ENCODE peak calls at places on chromosomes 3 and 15, in five cellular contexts. F is GM12878, N is A549, G is HepG2, Q is K562. Z is an unnamed sample.

GRCh38 chr3:53709856-53710674 is 136.2 kb downstream of the CHDH start:
- DNase-seq in Q (peak; percentile 59), F (no peak), N (peak; percentile 49), G (peak; percentile 50), Z (peak; percentile 95)

GRCh38 chr3:160471892-160472291 is 22.3 kb upstream of the TRIM59 start:
- DNase-seq in Q (no peak), N (no peak), F (no peak), G (no peak), Z (no peak)

GRCh38 chr3:18669374-18669773 is 244.2 kb upstream of the SATB1 start:
- DNase-seq in G (no peak), F (no peak), Q (no peak), N (no peak), Z (no peak)

GRCh38 chr3:184710870-184711365 is 946 bp downstream of the MAGEF1 start:
- DNase-seq in N (no peak), F (peak; percentile 25), G (no peak), Q (peak; percentile 19), Z (no peak)

GRCh38 chr15:60350121-60350520 is 47.7 kb downstream of the ANXA2 start:
- DNase-seq in N (no peak), G (no peak), F (no peak), Q (no peak), Z (no peak)

GRCh38 chr3:134334901-134335280 is 39.4 kb downstream of the AMOTL2 start:
- DNase-seq in N (no peak), G (no peak), Q (no peak), F (no peak), Z (no peak)

GRCh38 chr15:67174864-67175573 is 79.4 kb downstream of the AAGAB start:
- DNase-seq in N (peak; percentile 94), G (no peak), Q (no peak), F (no peak), Z (no peak)

GRCh38 chr15:95875141-95875643 is 455.3 kb upstream of the NR2F2 start:
- DNase-seq in G (peak; percentile 3), F (no peak), N (no peak), Q (no peak), Z (no peak)

GRCh38 chr3:126606021-126606420 is 47.3 kb upstream of the C3orf22 start:
- DNase-seq in G (no peak), F (no peak), N (no peak), Q (no peak), Z (no peak)

GRCh38 chr3:54262541-54262940 is 140.2 kb downstream of the CACNA2D3 start:
- DNase-seq in N (no peak), F (no peak), G (no peak), Q (no peak), Z (no peak)

GRCh38 chr3:25423780-25424179 is 4.3 kb upstream of the RARB start:
- DNase-seq in N (no peak), G (no peak), F (no peak), Q (no peak), Z (no peak)

GRCh38 chr3:156150434-156151066 is 30.2 kb downstream of the KCNAB1 start:
- DNase-seq in F (no peak), N (peak; percentile 29), G (peak; percentile 26), Q (peak; percentile 52), Z (peak; percentile 80)

GRCh38 chr15:77002436-77002835 is 7.5 kb downstream of the PSTPIP1 start:
- DNase-seq in G (no peak), N (no peak), F (no peak), Q (no peak), Z (no peak)

GRCh38 chr3:177826253-177826652 is 629.0 kb upstream of the TBL1XR1 start:
- DNase-seq in Q (no peak), F (no peak), N (no peak), G (no peak), Z (no peak)

GRCh38 chr3:182699550-182700170 is 93.6 kb upstream of the ATP11B start:
- DNase-seq in F (no peak), N (no peak), G (no peak), Q (no peak), Z (no peak)

GRCh38 chr3:196287066-196287404 is 491 bp downstream of the PCYT1A start:
- DNase-seq in Q (no peak), F (no peak), N (peak; percentile 7), G (no peak), Z (peak; percentile 45)

DNA sequence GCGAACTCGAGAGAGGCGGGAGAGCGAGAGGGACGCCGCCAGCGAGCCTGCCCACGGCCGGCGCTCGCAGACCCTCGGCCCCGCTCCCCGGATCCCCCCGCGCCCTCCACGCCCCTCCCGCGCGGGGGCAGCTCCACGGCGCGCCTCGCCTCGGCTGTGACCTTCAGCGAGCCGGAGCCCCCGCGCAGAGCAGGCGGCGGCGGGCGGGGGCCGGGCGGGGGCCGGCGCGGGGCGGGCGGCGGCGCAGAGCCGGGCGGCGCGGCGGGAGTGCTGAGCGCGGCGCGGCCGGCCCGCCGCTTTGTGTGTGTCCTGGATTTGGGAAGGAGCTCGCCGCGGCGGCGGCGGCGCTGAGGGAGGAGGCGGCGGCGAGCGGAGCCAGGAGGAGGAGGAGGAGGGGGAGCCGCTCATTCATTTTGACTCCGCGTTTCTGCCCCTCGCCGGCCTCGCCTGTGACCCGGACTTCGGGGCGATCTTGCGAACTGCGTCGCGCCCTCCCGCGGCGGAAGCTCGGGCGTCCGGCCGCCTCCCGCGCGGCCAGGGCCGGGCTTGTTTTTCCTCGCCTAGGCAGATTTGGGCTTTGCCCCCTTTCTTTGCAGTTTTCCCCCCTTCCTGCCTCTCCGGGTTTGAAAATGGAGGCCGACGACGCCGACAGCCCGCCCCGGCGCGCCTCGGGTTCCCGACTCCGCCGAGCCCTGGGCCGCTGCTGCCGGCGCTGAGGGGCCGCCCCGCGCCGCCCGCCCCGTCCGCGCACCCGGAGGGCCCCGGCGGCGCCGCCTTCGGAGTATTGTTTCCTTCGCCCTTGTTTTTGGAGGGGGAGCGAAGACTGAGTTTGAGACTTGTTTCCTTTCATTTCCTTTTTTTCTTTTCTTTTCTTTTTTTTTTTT is 557 bp downstream of the IGF1R start:
- DNase-seq in N (no peak), F (no peak), Q (peak; percentile 57), G (no peak), Z (peak; percentile 69)
- TF ChIP-seq JUNB in N (no peak), F (no peak), Q (no peak), G (no peak), Z (no peak)

GRCh38 chr15:27271258-27271657 is 300.3 kb downstream of the GABRG3 start:
- DNase-seq in F (no peak), N (no peak), G (no peak), Q (no peak), Z (peak; percentile 67)
- H3K4me3 ChIP-seq in F (no peak overlapping the region), N (no peak overlapping the region), G (no peak overlapping the region), Q (no peak overlapping the region), Z (no peak overlapping the region)

GRCh38 chr3:89059201-89059600 is 48.2 kb upstream of the EPHA3 start:
- DNase-seq in N (no peak), F (no peak), Q (no peak), G (no peak), Z (no peak)
- TF ChIP-seq JUNB in N (no peak), F (no peak), Q (no peak), G (no peak), Z (no peak)

DNA sequence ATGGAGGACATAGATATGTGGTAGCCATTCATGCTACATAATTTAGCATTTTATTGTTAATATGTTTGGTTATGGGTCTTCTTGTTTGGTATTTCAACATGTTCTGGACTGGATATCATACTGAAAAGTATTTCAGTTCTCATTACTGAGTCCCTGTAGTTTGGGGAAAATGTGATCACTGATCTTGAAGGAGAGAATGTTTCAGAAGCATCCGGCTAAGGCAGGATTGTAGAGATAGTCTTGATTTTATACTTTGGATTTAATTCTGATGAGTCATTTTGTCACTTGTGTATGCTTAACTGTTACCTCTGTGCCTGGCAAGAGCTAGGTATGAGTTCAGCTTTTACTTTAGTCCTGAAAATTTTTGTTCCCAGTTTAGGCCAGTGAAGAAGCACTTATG is 7.1 kb downstream of the CHD2 start:
- DNase-seq in G (no peak), Q (peak; percentile 34), N (no peak), F (no peak), Z (no peak)
- H3K4me3 ChIP-seq in G (peak overlapping the region; percentile 3), Q (peak overlapping the region; percentile 51), N (peak overlapping the region; percentile 56), F (peak overlapping the region; percentile 40), Z (no peak overlapping the region)

GRCh38 chr3:168047190-168047795 is 48.4 kb downstream of the GOLIM4 start:
- DNase-seq in G (peak; percentile 76), Q (peak; percentile 77), N (peak; percentile 21), F (peak; percentile 59), Z (peak; percentile 84)
- TF ChIP-seq JUNB in G (no peak), Q (no peak), N (no peak), F (no peak), Z (no peak)

DNA sequence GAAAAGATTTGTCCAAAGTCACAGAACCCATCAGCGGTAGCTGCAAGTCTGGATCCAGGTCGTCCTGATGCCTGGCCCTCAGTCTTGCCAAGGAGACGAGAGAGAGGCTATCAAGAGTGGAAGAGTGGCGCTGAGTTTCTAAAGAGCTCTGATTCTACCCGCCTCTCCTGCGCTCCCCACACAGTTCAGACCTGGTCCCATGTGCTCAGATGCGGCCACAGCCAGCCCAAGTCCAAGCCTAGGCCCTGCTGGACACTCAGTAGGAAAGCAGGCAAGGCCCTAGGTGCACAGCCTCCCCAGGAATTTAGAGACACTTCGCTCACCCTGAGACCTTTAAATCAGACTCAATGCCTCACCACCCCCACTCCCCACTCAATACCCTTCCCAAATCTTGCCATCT is 32.4 kb downstream of the CCDC12 start:
- DNase-seq in Q (no peak), F (no peak), G (peak; percentile 39), N (no peak), Z (peak; percentile 27)
- H3K4me3 ChIP-seq in Q (no peak overlapping the region), F (no peak overlapping the region), G (no peak overlapping the region), N (no peak overlapping the region), Z (no peak overlapping the region)

GRCh38 chr3:129348734-129349133 is 70.1 kb downstream of the HMCES start:
- DNase-seq in G (no peak), F (no peak), Q (no peak), N (no peak), Z (no peak)

GRCh38 chr3:129349791-129350190 is 71.1 kb downstream of the HMCES start:
- DNase-seq in Q (no peak), G (no peak), N (no peak), F (no peak), Z (no peak)

GRCh38 chr3:129353589-129353941 is 74.9 kb downstream of the EFCAB12 start:
- DNase-seq in G (no peak), Q (no peak), N (no peak), F (no peak), Z (no peak)

GRCh38 chr3:129352650-129353588 is 74.2 kb downstream of the HMCES start:
- DNase-seq in F (no peak), N (no peak), Q (no peak), G (no peak), Z (no peak)

DNA sequence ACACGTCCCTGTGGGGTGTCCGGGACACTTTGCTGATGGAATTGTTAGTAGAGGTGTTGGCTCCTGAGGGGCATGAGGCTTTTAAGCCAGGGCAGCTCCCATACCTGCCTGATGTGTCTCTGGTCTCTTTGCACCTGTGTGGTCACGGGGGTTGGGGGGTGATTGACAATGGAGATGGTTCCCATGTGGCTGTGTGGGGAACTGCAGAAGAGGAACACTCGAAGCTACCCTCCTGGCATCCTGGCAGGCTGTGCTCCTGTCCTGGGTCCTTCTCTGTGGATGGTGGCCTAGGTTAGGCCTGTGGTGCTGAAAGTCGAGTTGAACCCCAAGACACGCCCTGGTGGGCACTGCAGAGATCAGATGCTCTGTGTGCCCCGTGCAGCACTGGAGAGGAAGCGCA is 73.4 kb downstream of the HMCES start:
- DNase-seq in F (no peak), N (peak; percentile 35), G (no peak), Q (no peak), Z (peak; percentile 78)
- TF ChIP-seq JUNB in F (no peak), N (no peak), G (no peak), Q (no peak), Z (no peak)

Z was measured in GM23338.